ENCODE peak calls at places on chromosomes 5 and 9, in five cellular contexts. C is cardiac fibroblast, O is foreskin fibroblast, S is BJ, H is AG04450. K is an unnamed sample.

GRCh38 chr5:142561029-142561428 is 124.9 kb downstream of the FGF1 start:
- DNase-seq in H (no peak), O (peak; percentile 48), S (no peak), C (no peak), K (no peak)

GRCh38 chr5:132641241-132641723 is 16.7 kb upstream of the IL13 start:
- DNase-seq in H (no peak), O (no peak), C (no peak), S (no peak), K (no peak)

GRCh38 chr9:79945495-79945894 is 373.7 kb downstream of the TLE4 start:
- DNase-seq in O (peak; percentile 37), C (no peak), S (no peak), H (no peak), K (no peak)

GRCh38 chr5:113090336-113091106 is 113.9 kb downstream of the DCP2 start:
- DNase-seq in C (peak; percentile 62), H (no peak), S (no peak), O (peak; percentile 29), K (no peak)

GRCh38 chr5:133240425-133241091 is 188.7 kb downstream of the HSPA4 start:
- DNase-seq in O (peak; percentile 61), H (peak; percentile 89), S (peak; percentile 47), C (peak; percentile 96), K (peak; percentile 83)

GRCh38 chr9:68536876-68537490 is 3.7 kb downstream of the TMEM252 start:
- DNase-seq in H (no peak), O (no peak), C (no peak), S (no peak), K (no peak)

GRCh38 chr5:1103505-1104326 is 8.1 kb downstream of the SLC12A7 start:
- DNase-seq in S (no peak), H (no peak), C (no peak), O (peak; percentile 40), K (no peak)

GRCh38 chr9:88169700-88170099 is 31.4 kb upstream of the SPATA31C2 start:
- DNase-seq in H (no peak), S (no peak), C (no peak), O (no peak), K (no peak)

GRCh38 chr5:36264202-36264760 is 22.6 kb upstream of the NADK2 start:
- DNase-seq in O (no peak), S (no peak), H (no peak), C (no peak), K (no peak)

GRCh38 chr5:71924980-71925379 is 182.3 kb upstream of the MAP1B start:
- DNase-seq in H (no peak), O (peak; percentile 57), C (peak; percentile 69), S (no peak), K (peak; percentile 68)

GRCh38 chr5:59583810-59584562 is 309.5 kb downstream of the PDE4D start:
- DNase-seq in C (no peak), O (peak; percentile 24), H (no peak), S (no peak), K (no peak)

GRCh38 chr5:157328277-157328912 is 62.5 kb downstream of the CYFIP2 start:
- DNase-seq in O (peak; percentile 89), C (peak; percentile 92), H (peak; percentile 70), S (peak; percentile 12), K (peak; percentile 81)
- H3K4me3 ChIP-seq in O (peak overlapping the region; percentile 34), C (peak overlapping the region; percentile 41), H (peak overlapping the region; percentile 33), S (peak overlapping the region; percentile 20), K (peak overlapping the region; percentile 19)

DNA sequence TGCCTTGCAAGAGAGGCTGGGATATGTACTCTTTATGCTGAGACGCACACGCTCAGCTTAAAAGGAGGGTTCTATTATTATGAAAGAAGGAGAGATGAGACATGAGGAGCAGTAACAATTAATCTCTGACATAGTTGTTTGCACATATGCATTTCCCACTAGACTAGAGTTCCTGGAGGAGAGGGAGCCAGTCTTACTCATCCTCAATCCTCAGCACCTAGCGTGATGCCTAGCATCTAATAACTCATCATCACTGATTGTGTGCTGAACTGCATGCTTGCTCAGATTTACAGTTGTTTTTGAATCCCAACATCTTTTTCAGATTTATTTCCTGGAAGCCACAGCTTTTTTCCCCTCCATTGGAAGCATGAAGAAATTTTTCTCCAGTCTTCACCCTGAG is 35.5 kb downstream of the GCNT4 start:
- DNase-seq in C (no peak), S (no peak), H (no peak), O (no peak), K (peak; percentile 81)
- TF ChIP-seq CTCF in C (no peak), S (no peak), H (no peak), O (no peak), K (no peak)

DNA sequence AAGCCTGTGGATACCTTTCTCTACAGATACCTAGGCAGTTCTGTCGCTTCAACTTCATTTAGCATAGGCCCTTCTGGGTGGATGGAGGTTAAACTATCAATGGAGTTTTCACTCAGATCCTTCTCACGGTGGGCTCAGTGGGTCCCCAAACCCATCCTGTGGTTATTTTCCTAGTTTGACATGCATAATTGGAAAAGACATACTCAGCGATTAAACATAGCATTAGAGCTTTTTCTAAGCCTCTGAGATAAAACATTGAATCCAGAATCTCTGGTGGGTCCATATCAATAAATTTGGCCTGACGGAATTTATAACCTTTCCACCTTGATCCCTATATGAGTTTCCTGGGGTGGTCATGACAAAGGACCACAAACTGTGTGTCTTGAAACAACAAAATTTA is 1.8 kb upstream of the OTULIN start:
- DNase-seq in C (no peak), H (no peak), S (no peak), O (no peak), K (no peak)
- H3K4me3 ChIP-seq in C (no peak overlapping the region), H (no peak overlapping the region), S (no peak overlapping the region), O (no peak overlapping the region), K (no peak overlapping the region)

DNA sequence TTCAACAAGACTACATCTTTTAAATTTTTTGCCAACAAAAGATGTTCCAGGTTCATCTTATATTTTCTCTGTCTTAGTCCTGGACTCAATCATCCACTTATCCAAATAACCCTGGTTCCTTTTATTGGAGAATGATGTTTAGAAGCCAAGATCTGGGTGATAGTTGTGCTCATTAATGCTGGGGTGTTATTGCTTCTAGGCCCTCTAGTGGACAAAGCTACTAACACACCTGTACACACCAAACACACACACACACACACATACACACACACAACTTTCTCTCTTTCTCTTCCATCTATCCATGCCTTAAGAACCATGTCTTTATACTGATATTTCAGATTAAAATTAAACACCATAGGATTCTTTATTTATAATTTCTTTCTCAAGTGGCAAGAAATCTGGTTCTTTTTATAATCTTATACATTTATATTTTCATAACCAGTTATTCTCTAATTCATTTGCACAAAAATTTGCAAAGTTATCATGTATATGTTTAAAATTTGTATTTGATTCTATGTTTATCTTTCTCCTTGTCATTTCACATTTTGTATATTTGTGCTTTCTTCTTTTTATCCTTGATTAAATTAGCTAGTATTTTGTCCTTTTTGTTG is 179.1 kb upstream of the SMIM23 start:
- DNase-seq in S (no peak), H (no peak), O (no peak), C (no peak), K (no peak)
- TF ChIP-seq CTCF in S (peak; percentile 36), H (peak; percentile 46), O (peak; percentile 29), C (peak; percentile 45), K (peak; percentile 45)

GRCh38 chr9:127741831-127742434 is 6.8 kb upstream of the TOR2A start:
- DNase-seq in C (peak; percentile 21), O (peak; percentile 84), H (no peak), S (no peak), K (peak; percentile 51)
- H3K4me3 ChIP-seq in C (no peak overlapping the region), O (peak overlapping the region; percentile 43), H (no peak overlapping the region), S (peak overlapping the region; percentile 34), K (peak overlapping the region; percentile 44)

DNA sequence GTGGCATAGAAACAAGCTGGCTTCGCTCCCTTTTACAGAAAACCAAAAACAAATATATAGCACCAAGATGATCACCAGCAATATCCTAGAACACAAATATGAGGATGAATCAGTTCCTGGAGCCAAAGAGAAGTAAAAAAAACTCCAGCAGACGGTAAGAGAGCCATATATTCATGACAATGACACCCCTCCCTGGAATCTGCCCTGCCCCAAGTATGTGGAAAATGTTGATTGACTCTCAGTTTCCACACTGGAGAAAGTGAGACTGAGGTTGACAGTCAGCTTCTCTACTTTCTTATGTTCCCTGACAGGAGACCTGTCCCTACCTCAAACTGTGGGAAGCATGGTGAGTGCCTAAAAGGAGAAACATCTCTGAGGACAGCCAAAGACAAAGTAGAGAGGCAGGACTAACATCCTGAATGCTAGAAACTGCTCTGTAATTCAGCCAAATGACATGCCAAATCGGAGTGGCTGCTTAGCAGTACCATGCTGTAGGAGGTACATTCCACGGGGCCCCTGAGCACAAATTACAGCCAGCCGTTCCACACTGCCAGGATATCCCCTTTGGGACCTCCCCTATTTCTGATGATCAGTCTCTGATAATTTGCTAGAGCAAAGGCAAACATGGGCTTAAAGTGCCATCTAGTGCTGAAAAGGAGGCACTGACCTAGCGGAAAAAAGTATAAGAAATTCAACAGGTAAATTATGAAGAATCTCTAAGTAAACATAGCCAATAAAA is 424.0 kb upstream of the RGMB start:
- DNase-seq in C (peak; percentile 38), H (no peak), S (peak; percentile 53), O (peak; percentile 89), K (peak; percentile 92)
- TF ChIP-seq CTCF in C (peak; percentile 80), H (peak; percentile 61), S (peak; percentile 62), O (peak; percentile 63), K (peak; percentile 71)

DNA sequence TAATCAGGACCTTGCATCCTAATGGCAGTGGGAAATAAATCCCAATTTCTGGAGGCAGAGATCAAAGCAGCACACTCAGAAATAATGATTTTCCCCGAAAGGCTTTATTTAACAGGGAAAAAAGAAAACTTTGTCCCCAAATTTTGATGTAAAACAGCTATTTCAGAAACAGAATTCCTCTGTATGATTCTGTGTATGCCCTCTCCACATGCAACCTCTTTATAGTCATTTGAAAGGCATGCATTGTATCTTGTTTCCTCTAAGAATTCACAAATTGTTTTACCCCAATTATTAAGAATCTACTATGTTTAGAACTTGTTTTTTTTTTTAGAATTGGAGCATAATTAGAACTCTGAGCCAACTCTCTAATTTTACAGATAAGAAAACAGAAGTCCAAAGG is 2.7 kb upstream of the PTAR1 start:
- DNase-seq in H (no peak), S (no peak), O (peak; percentile 57), C (no peak), K (peak; percentile 50)
- H3K4me3 ChIP-seq in H (no peak overlapping the region), S (no peak overlapping the region), O (no peak overlapping the region), C (no peak overlapping the region), K (no peak overlapping the region)

DNA sequence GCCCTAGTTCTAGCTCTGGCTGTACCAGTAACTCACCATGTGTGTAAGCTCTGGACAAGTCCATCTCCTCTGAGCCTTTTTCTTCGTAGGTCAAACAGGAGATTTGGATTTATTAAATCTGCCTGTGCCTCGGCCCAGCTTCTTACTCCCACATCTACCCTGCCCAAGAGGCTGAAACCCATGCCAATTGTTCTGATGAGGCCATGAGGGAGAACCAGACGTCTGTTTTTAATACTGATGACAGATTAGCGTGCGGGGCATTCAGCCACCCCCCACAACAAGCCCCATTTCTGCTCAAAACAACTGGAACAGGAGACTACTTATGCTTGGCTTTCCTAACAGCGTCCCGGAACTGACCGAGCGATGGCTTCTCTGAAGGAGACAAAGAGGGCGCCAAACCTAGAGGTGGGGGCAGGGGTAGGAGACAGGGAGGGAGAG is 81.2 kb upstream of the TRIM32 start:
- DNase-seq in C (peak; percentile 73), S (no peak), O (peak; percentile 32), H (no peak), K (peak; percentile 78)
- TF ChIP-seq CTCF in C (no peak), S (no peak), O (no peak), H (no peak), K (peak; percentile 20)

K was measured in AG10803.